ENCODE peak calls at places on chromosomes 12 and 14, in four cellular contexts. C is Karpas-422, W is neural progenitor cell, Z is GM12878. F is an unnamed sample. For H3K4me1, the result is how much of the 10 kb centered on the place peaks cover.

GRCh38 chr12:104263580-104264358 is 39.8 kb upstream of the EID3 start:
- DNase-seq in C (no peak), Z (no peak), W (no peak), F (no peak)

GRCh38 chr12:69099201-69099837 is 140.1 kb upstream of the CPSF6 start:
- DNase-seq in C (no peak), W (no peak), Z (no peak), F (no peak)

GRCh38 chr12:81835783-81836182 is 76.6 kb upstream of the PPFIA2 start:
- DNase-seq in C (no peak), Z (no peak), W (no peak), F (no peak)

GRCh38 chr12:52032797-52033505 is 18.3 kb upstream of the NR4A1 start:
- DNase-seq in C (peak), W (peak), Z (peak), F (peak)

GRCh38 chr14:59768855-59769254 is 101.7 kb downstream of the RTN1 start:
- DNase-seq in W (no peak), C (no peak), Z (no peak), F (no peak)

GRCh38 chr14:44960146-44960545 is 1.6 kb downstream of the KLHL28 start:
- DNase-seq in Z (no peak), W (no peak), C (peak), F (no peak)

GRCh38 chr12:27549231-27549800 is 25.3 kb downstream of the PPFIBP1 start:
- DNase-seq in C (no peak), Z (no peak), W (no peak), F (no peak)

GRCh38 chr12:110687770-110688169 is 1.1 kb downstream of the HVCN1 start:
- DNase-seq in Z (no peak), C (no peak), W (no peak), F (no peak)

GRCh38 chr12:49664591-49665146 is 41.3 kb downstream of the PRPF40B start:
- DNase-seq in C (no peak), W (no peak), Z (no peak), F (peak)

GRCh38 chr12:89756100-89756637 is 47.5 kb upstream of the ATP2B1 start:
- DNase-seq in C (no peak), W (no peak), Z (no peak), F (no peak)

GRCh38 chr12:27180862-27181261 is 63.2 kb upstream of the STK38L start:
- DNase-seq in C (no peak), Z (no peak), W (no peak), F (no peak)

GRCh38 chr14:64721391-64721791 is 17.2 kb downstream of the PLEKHG3 start:
- DNase-seq in C (no peak), Z (no peak), W (no peak), F (no peak)

DNA sequence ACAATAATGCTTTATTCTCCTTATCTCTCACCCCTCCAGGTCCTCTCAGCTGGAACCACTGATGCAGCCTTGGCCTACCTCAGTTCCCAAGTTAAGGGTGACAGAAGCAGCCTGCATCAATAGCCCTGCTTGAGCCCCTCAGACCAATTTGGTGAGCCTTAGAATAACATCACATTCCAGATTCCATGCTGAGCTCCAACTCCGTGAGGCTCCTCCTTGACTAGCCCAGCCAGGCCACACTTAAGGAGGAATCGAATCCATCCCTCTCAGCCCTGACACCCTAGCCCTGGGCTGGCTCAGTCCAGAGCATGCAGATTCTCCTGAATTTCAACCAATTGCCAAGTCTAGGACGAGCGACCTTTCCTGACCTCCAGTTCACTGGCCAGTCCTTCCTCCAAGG is 91.1 kb downstream of the ARMH4 start:
- DNase-seq in W (peak), Z (no peak), C (no peak), F (no peak)
- H3K4me3 ChIP-seq in W (no peak), Z (no peak), C (no peak), F (no peak)

DNA sequence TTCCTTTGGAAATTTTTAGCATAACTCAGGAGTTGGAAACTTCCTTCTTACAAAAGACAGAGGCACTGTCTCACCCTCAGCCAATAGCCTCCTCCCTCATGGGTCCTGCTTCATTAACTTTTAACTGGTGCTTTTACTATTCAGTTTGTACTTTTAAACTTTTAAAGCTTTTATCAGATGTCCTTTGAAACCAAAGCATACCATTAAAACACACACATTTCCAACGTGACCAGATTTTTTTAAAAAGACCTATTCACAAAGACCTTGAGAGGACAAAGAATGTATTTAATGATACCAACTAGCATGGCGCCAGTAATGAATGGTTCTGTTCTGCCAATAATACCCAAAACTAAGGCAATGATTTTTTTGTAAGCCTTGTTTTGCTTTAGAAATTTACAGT is 173.6 kb upstream of the EEA1 start:
- DNase-seq in C (no peak), W (no peak), Z (no peak), F (no peak)
- H3K4me1 ChIP-seq in C (under half), W (under half), Z (under half), F (under half)

DNA sequence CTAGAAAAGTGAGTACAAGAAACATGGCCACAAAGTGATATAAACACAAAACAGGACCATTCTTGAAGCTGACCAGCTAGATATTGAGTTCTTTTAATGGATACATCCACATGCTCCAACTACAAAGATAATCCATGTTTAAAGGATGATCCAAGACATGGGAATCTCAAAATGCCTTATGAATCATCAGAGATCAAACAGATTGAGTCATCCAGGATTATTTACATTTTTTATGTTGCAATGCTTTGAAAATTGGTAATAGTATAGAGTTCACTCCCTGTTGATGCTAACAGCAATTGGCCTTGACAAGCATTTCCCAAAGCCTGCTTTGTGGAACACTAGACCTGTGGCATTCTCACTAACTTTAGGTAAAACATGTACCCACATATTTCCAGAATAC is 293.0 kb upstream of the TBX3 start:
- DNase-seq in Z (no peak), C (no peak), W (no peak), F (no peak)
- H3K4me3 ChIP-seq in Z (no peak), C (no peak), W (no peak), F (no peak)

GRCh38 chr14:93017341-93017797 is 94.4 kb downstream of the CHGA start:
- DNase-seq in C (no peak), W (no peak), Z (no peak), F (no peak)

GRCh38 chr14:93017898-93018297 is 94.9 kb downstream of the CHGA start:
- DNase-seq in W (no peak), C (no peak), Z (no peak), F (no peak)

GRCh38 chr14:93019970-93020369 is 95.8 kb downstream of the ITPK1 start:
- DNase-seq in C (no peak), Z (no peak), W (peak), F (no peak)

GRCh38 chr14:93019367-93019843 is 96.3 kb downstream of the ITPK1 start:
- DNase-seq in Z (no peak), C (no peak), W (no peak), F (no peak)

DNA sequence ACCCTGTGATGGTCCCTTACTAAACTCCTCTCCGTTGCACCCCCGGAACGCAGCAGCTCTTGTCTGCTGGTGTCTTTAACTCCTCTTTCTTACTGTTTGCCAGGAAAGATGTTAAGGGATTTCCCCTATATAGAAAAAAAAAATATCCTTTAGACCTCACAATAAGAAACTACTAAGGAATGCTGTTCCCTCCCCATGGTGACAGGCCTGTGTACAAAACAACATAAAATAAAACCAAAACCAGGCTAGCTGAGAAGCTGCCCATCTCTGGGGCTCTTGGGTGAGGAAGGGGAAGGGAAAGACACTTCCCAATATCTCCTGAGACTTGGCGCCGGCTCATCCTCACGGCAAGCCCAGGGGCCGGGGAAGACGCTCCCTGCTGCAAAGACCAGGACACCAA is 95.5 kb downstream of the CHGA start:
- DNase-seq in Z (no peak), C (no peak), W (no peak), F (no peak)
- H3K4me1 ChIP-seq in Z (under half), C (under half), W (under half), F (under half)

DNA sequence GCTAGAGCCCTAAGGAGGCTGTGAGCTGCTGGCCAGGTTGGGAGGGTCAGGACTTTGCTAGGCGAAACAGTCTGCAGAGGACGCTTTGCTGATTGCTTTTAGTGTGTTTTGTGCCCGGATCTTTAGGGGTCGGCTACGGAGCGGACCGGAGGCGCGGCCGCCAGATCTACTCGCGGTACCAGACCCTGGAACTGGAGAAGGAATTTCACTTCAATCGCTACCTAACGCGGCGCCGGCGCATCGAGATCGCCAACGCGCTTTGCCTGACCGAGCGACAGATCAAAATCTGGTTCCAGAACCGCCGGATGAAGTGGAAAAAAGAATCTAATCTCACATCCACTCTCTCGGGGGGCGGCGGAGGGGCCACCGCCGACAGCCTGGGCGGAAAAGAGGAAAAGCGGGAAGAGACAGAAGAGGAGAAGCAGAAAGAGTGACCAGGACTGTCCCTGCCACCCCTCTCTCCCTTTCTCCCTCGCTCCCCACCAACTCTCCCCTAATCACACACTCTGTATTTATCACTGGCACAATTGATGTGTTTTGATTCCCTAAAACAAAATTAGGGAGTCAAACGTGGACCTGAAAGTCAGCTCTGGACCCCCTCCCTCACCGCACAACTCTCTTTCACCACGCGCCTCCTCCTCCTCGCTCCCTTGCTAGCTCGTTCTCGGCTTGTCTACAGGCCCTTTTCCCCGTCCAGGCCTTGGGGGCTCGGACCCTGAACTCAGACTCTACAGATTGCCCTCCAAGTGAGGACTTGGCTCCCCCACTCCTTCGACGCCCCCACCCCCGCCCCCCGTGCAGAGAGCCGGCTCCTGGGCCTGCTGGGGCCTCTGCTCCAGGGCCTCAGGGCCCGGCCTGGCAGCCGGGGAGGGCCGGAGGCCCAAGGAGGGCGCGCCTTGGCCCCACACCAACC is 1.5 kb downstream of the HOXC6 start:
- DNase-seq in C (no peak), W (peak), Z (no peak), F (no peak)
- H3K4me3 ChIP-seq in C (no peak), W (no peak), Z (no peak), F (peak)

GRCh38 chr14:34027130-34027989 is 76.5 kb upstream of the EGLN3 start:
- DNase-seq in Z (no peak), C (no peak), W (no peak), F (no peak)

GRCh38 chr14:34025325-34026017 is 74.6 kb upstream of the EGLN3 start:
- DNase-seq in W (no peak), C (no peak), Z (no peak), F (no peak)

GRCh38 chr14:34029921-34030334 is 79.1 kb upstream of the EGLN3 start:
- DNase-seq in W (peak), Z (no peak), C (no peak), F (no peak)

GRCh38 chr14:34030864-34031263 is 80.0 kb upstream of the EGLN3 start:
- DNase-seq in C (no peak), W (no peak), Z (no peak), F (peak)

GRCh38 chr14:34027990-34028490 is 77.2 kb upstream of the EGLN3 start:
- DNase-seq in C (no peak), Z (no peak), W (no peak), F (no peak)
- H3K4me1 ChIP-seq in C (under half), Z (under half), W (under half), F (under half)